ENCODE peak calls at places on chromosomes 7 and 10, in ten cellular contexts. Q is HFFc6, D is type B pancreatic cell, C is fibroblast of lung, A is uterus, F is cardiac muscle cell, B is psoas muscle, O is RWPE1, R is B cell, N is MM.1S. V is an unnamed sample.

GRCh38 chr10:52083422-52083821 is 230.7 kb upstream of the DKK1 start:
- DNase-seq in Q (no peak), D (no peak), C (no peak), A (no peak), F (no peak), B (no peak), O (no peak), R (no peak), N (no peak), V (no peak)

GRCh38 chr10:100969175-100970075 is at the start of gene SEMA4G:
- DNase-seq in Q (no peak), D (peak; percentile 78), C (peak; percentile 15), A (peak; percentile 47), F (peak; percentile 80), B (peak; percentile 69), O (peak; percentile 54), R (peak; percentile 77), N (peak; percentile 39), V (peak; percentile 76)

GRCh38 chr7:152553671-152554317 is 118.0 kb upstream of the KMT2C start:
- DNase-seq in Q (no peak), D (no peak), C (no peak), A (no peak), F (peak; percentile 24), B (no peak), O (no peak), R (no peak), N (no peak), V (no peak)

GRCh38 chr7:107078517-107078966 is 34.0 kb downstream of the PRKAR2B start:
- DNase-seq in Q (no peak), D (no peak), C (peak; percentile 64), A (no peak), F (peak; percentile 22), B (no peak), O (peak; percentile 44), R (no peak), N (no peak), V (no peak)

GRCh38 chr10:77087406-77087805 is 550.2 kb downstream of the KCNMA1 start:
- DNase-seq in Q (no peak), D (no peak), C (peak; percentile 32), A (no peak), F (no peak), B (no peak), O (no peak), R (no peak), N (no peak), V (no peak)

GRCh38 chr7:44486693-44487092 is 3.8 kb downstream of the NUDCD3 start:
- DNase-seq in Q (peak; percentile 17), D (no peak), C (peak; percentile 37), A (no peak), F (no peak), B (no peak), O (no peak), R (no peak), N (peak; percentile 27), V (no peak)

GRCh38 chr10:76231258-76231934 is 800.0 kb downstream of the LRMDA start:
- DNase-seq in Q (no peak), D (no peak), C (no peak), A (no peak), F (peak; percentile 15), B (no peak), O (no peak), R (no peak), N (no peak), V (no peak)

GRCh38 chr7:34237493-34237849 is 332.1 kb downstream of the BMPER start:
- DNase-seq in Q (no peak), D (no peak), C (no peak), A (no peak), F (no peak), B (no peak), O (no peak), R (no peak), N (no peak), V (no peak)

GRCh38 chr10:3857318-3857717 is 72.3 kb upstream of the KLF6 start:
- DNase-seq in Q (no peak), D (no peak), C (no peak), A (no peak), F (no peak), B (no peak), O (no peak), R (no peak), N (no peak), V (no peak)

GRCh38 chr10:25294032-25294926 is 119.5 kb downstream of the GPR158 start:
- DNase-seq in Q (no peak), D (no peak), C (peak; percentile 72), A (no peak), F (no peak), B (no peak), O (peak; percentile 60), R (no peak), N (no peak), V (no peak)

GRCh38 chr10:103512166-103512565 is 18.7 kb downstream of the NEURL1 start:
- DNase-seq in Q (no peak), D (no peak), C (no peak), A (no peak), F (no peak), B (no peak), O (no peak), R (no peak), N (no peak), V (no peak)

GRCh38 chr10:58299580-58299979 is 30.6 kb downstream of the CISD1 start:
- DNase-seq in Q (peak; percentile 46), D (no peak), C (peak; percentile 43), A (peak; percentile 33), F (peak; percentile 72), B (no peak), O (peak; percentile 63), R (peak; percentile 71), N (peak; percentile 57), V (peak; percentile 50)

GRCh38 chr7:129191272-129191671 is 2.8 kb downstream of the SMO start:
- DNase-seq in Q (no peak), D (no peak), C (no peak), A (no peak), F (no peak), B (no peak), O (no peak), R (no peak), N (no peak), V (no peak)

GRCh38 chr7:46534593-46535271 is 613.7 kb upstream of the IGFBP3 start:
- DNase-seq in Q (no peak), D (no peak), C (peak; percentile 88), A (no peak), F (peak; percentile 18), B (no peak), O (no peak), R (no peak), N (no peak), V (no peak)

GRCh38 chr7:63093481-63093880 is 905.2 kb upstream of the ZNF722 start:
- DNase-seq in Q (no peak), D (no peak), C (no peak), A (no peak), F (no peak), B (no peak), O (no peak), R (no peak), N (no peak), V (no peak)

GRCh38 chr10:69496352-69497234 is 45.3 kb downstream of the TSPAN15 start:
- DNase-seq in Q (no peak), D (no peak), C (no peak), A (peak; percentile 8), F (no peak), B (peak; percentile 89), O (no peak), R (no peak), N (no peak), V (no peak)

GRCh38 chr10:9605231-9605630 is 1412.4 kb upstream of the CELF2 start:
- DNase-seq in Q (no peak), D (no peak), C (no peak), A (no peak), F (no peak), B (no peak), O (no peak), R (no peak), N (no peak), V (no peak)

GRCh38 chr10:47406870-47407648 is 23.0 kb upstream of the ZNF488 start:
- DNase-seq in Q (peak; percentile 88), D (no peak), C (peak; percentile 88), A (no peak), F (no peak), B (no peak), O (peak; percentile 91), R (no peak), N (no peak), V (no peak)

GRCh38 chr7:20331912-20332317 is 1.2 kb downstream of the ITGB8 start:
- DNase-seq in Q (no peak), D (no peak), C (no peak), A (no peak), F (no peak), B (no peak), O (no peak), R (no peak), N (no peak), V (no peak)
- TF ChIP-seq CTCF in Q (no peak), D (no peak), C (no peak), A (no peak), F (no peak), B (no peak), O (no peak), R (no peak), N (no peak), V (no peak)

DNA sequence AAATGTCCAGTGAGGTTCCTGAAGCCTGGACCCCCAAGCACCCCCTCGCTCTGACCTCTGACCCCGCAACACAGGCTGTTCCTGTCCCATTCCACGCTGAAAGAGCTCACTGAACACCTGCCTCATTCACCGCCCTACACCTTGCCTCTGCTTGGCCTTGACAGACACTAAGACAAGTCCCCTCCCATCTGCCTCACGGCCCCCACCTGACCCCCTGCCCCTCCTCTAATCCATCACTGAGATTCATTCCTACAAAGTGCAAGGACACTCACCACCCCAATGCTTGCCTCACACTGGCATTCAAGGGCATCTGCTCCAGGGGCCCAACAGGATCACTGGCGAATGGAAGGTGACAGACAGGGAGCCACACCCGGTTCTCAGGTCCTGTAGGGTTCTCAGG is 68.1 kb upstream of the NANOS1 start:
- DNase-seq in Q (no peak), D (no peak), C (no peak), A (no peak), F (no peak), B (no peak), O (no peak), R (no peak), N (no peak), V (no peak)
- TF ChIP-seq CTCF in Q (no peak), D (no peak), C (no peak), A (no peak), F (no peak), B (no peak), O (no peak), R (no peak), N (no peak), V (no peak)

GRCh38 chr10:34262965-34263364 is 552.1 kb downstream of the PARD3 start:
- DNase-seq in Q (peak; percentile 26), D (no peak), C (no peak), A (no peak), F (no peak), B (no peak), O (no peak), R (no peak), N (no peak), V (no peak)
- TF ChIP-seq CTCF in Q (peak; percentile 56), D (no peak), C (no peak), A (no peak), F (no peak), B (no peak), O (no peak), R (no peak), N (no peak), V (no peak)

DNA sequence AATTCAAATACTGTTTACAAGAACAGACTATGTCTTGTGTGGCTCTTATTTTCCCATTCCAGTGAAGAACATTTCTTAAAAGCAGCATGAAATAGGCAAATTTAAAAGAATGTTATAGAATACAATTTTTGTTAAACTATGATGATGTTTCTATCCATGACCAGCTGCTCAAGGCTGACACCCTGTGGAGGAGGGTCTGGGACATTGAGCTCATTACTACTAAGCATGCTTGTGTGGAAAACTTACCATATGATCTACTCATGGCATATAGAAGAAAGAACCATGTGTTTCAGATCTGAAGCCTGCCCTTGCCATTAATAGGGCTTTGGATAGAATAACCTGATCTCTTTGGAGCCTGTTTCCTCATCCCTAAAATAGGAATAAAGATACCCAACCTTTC is 125.0 kb downstream of the FOXP2 start:
- DNase-seq in Q (no peak), D (no peak), C (no peak), A (no peak), F (peak; percentile 51), B (no peak), O (peak; percentile 2), R (no peak), N (no peak), V (no peak)
- TF ChIP-seq CTCF in Q (peak; percentile 26), D (peak; percentile 56), C (peak; percentile 75), A (peak; percentile 44), F (peak; percentile 72), B (peak; percentile 42), O (no peak), R (no peak), N (peak; percentile 34), V (peak; percentile 44)

V was measured in progenitor cell of endocrine pancreas.